ENCODE peak calls at places on chromosomes 13 and 19, in four cellular contexts. I is lower lobe of right lung, D is astrocyte of the spinal cord, T is tibial artery. K is an unnamed sample.

GRCh38 chr13:108463365-108463764 is 166.0 kb upstream of the MYO16 start:
- DNase-seq in D (peak), I (no peak), T (no peak), K (peak)

GRCh38 chr19:43290568-43291359 is 21.4 kb upstream of the PSG9 start:
- DNase-seq in I (no peak), D (peak), T (no peak), K (no peak)

GRCh38 chr19:3586124-3586626 is 897 bp downstream of the GIPC3 start:
- DNase-seq in T (no peak), I (no peak), D (no peak), K (no peak)

GRCh38 chr13:71368301-71368700 is 498.7 kb downstream of the DACH1 start:
- DNase-seq in D (no peak), I (no peak), T (no peak), K (no peak)

GRCh38 chr13:54016548-54016947 is 987.9 kb downstream of the OLFM4 start:
- DNase-seq in T (no peak), D (no peak), I (no peak), K (no peak)

GRCh38 chr13:41065098-41065497 is 3.8 kb downstream of the WBP4 start:
- DNase-seq in I (no peak), T (no peak), D (peak), K (peak)

GRCh38 chr19:2048959-2049740 is 1.9 kb downstream of the MKNK2 start:
- DNase-seq in I (peak), D (no peak), T (peak), K (no peak)

GRCh38 chr13:39106216-39106995 is 68.2 kb downstream of the NHLRC3 start:
- DNase-seq in T (no peak), I (no peak), D (peak), K (no peak)

GRCh38 chr19:3694361-3695123 is 5.7 kb downstream of the PIP5K1C start:
- DNase-seq in D (no peak), I (no peak), T (no peak), K (no peak)

GRCh38 chr19:46006411-46006810 is 11.1 kb downstream of the CCDC61 start:
- DNase-seq in I (no peak), T (no peak), D (no peak), K (no peak)

GRCh38 chr19:4503224-4504170 is 14.8 kb downstream of the PLIN4 start:
- DNase-seq in T (no peak), D (no peak), I (no peak), K (no peak)

GRCh38 chr13:35854286-35854685 is 276.9 kb downstream of the DCLK1 start:
- DNase-seq in T (no peak), I (no peak), D (no peak), K (no peak)

GRCh38 chr19:35388277-35389054 is 17.6 kb downstream of the GPR42 start:
- DNase-seq in T (no peak), I (no peak), D (no peak), K (no peak)

GRCh38 chr13:97079726-97080125 is 85.5 kb upstream of the OXGR1 start:
- DNase-seq in T (no peak), I (no peak), D (no peak), K (no peak)

GRCh38 chr19:32387701-32388392 is 17.7 kb upstream of the DPY19L3 start:
- DNase-seq in T (peak), I (no peak), D (peak), K (peak)

GRCh38 chr13:45598597-45598996 is 16.9 kb downstream of the ERICH6B start:
- DNase-seq in I (no peak), T (no peak), D (no peak), K (no peak)

GRCh38 chr13:21674271-21675009 is 3.6 kb downstream of the FGF9 start:
- DNase-seq in D (no peak), T (no peak), I (no peak), K (peak)

GRCh38 chr19:51002101-51002532 is 713 bp upstream of the KLK8 start:
- DNase-seq in I (no peak), T (no peak), D (no peak), K (no peak)

GRCh38 chr13:80881495-80882482 is 540.9 kb upstream of the SPRY2 start:
- DNase-seq in D (no peak), I (no peak), T (no peak), K (peak)

GRCh38 chr19:7083076-7083956 is 13.8 kb downstream of the ZNF557 start:
- DNase-seq in D (peak), I (no peak), T (no peak), K (no peak)

GRCh38 chr19:10114651-10115391 is 3.3 kb downstream of the P2RY11 start:
- DNase-seq in D (no peak), T (no peak), I (peak), K (peak)

GRCh38 chr13:40139896-40140520 is 484.5 kb downstream of the COG6 start:
- DNase-seq in D (no peak), T (no peak), I (no peak), K (no peak)

DNA sequence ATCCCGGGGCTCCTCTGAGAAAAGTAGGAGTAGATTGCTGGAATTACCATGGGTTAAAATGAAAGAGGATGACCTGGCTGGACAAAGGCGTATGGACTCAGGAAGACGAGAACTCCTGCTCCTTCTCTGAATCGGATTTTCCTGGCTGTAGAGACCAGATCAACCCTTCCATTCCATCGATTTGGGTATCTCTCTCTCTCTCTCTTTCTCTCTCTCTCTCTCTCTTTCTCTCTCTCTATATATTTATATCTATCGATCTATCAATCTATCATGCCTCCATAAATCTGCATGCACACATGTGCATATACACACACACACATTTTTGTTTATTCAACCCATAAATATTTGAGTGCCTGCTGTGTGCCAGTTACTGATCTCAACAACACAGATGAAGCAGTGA is 234.9 kb downstream of the LMO7 start:
- DNase-seq in I (no peak), D (no peak), T (no peak), K (peak)
- H3K4me3 ChIP-seq in I (peak), D (no peak), T (peak), K (peak)

GRCh38 chr13:20585371-20585770 is 18.4 kb downstream of the IFT88 start:
- DNase-seq in I (no peak), D (no peak), T (no peak), K (no peak)
- TF ChIP-seq CTCF in I (no peak), D (no peak), T (no peak), K (no peak)

DNA sequence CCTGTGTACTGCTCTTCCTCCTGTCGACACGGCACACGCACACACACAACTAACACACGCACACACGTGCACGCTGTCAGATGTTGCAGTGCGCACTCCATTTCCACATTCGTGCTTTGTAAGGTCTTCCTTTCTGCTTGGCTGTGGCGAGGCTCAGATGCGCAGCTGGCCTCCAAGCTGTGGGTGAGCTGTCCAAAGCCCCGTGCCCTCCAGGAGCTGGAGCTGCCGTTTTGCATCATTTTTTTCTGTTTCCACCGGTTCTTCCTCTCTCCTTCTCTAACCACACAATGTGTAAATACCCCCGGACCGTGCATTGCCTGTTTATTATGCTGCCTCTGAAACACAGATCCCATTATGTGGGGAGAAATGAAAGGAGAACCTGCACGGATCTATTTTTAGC is 137.4 kb downstream of the SOX1 start:
- DNase-seq in D (no peak), I (no peak), T (no peak), K (no peak)
- H3K4me3 ChIP-seq in D (no peak), I (peak), T (no peak), K (no peak)

GRCh38 chr13:33485247-33485646 is 199.7 kb upstream of the STARD13 start:
- DNase-seq in D (no peak), T (no peak), I (no peak), K (no peak)
- TF ChIP-seq CTCF in D (no peak), T (no peak), I (no peak), K (no peak)

DNA sequence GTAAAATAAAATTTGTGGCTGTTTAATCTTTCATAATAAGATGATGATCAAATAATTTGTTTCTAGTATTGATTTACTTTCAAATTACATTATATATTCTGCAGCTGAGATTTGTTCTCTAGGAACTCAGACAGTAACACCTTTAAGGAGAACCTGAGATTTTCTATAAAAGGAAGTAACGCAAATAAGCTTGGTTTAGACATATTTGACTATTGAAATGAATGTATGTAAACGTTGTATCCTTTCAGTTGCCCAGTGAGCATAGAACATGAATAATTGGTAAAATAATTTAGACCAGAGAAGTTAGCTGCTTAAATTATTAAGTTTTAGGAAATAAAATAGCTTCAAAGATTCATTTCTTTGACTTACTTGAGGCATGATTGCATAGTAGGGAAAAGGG is 3.1 kb downstream of the CDK8 start:
- DNase-seq in I (no peak), T (no peak), D (no peak), K (no peak)
- H3K4me3 ChIP-seq in I (no peak), T (no peak), D (no peak), K (no peak)

DNA sequence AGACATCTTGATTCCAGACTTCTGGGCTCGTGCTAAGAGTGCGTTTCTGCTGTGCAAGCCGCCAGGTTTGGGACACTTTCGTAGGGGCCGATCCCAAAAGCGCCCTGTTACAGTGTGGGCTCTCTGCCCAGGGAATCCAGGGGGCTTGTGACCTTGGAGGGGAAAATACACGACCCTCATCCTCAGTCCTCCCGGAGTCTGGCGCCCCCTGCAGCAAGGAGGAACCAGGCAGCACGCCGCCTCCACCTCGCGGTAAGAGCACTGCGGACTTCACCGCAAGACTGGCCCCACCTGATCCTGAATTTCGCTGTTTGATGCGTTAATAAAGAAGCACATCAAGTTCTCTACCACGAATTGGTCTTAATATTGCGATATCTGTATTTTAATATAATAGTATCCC is 5.2 kb downstream of the POLRMT start:
- DNase-seq in D (no peak), T (no peak), I (no peak), K (no peak)
- TF ChIP-seq CTCF in D (peak), T (no peak), I (no peak), K (peak)

K was measured in foreskin fibroblast.